ENCODE peak calls at places on chromosome 21, in seven cellular contexts. K is K562, C is tibial nerve, Z is A549, U is left ventricle myocardium inferior, L is body of pancreas, B is neuronal stem cell. D is an unnamed sample.

GRCh38 chr21:19461481-19462205 is 1058.1 kb upstream of the TMPRSS15 start:
- DNase-seq in K (no peak), C (no peak), Z (no peak), U (no peak), L (no peak), B (no peak), D (no peak)

GRCh38 chr21:15051652-15052554 is 12.9 kb downstream of the NRIP1 start:
- DNase-seq in K (no peak), C (no peak), Z (no peak), U (no peak), L (no peak), B (no peak), D (no peak)

GRCh38 chr21:15743593-15743992 is 13.8 kb downstream of the USP25 start:
- DNase-seq in K (no peak), C (no peak), Z (no peak), U (no peak), L (no peak), B (no peak), D (no peak)

GRCh38 chr21:21324297-21324696 is 326.1 kb downstream of the NCAM2 start:
- DNase-seq in K (no peak), C (no peak), Z (no peak), U (no peak), L (no peak), B (no peak), D (no peak)

GRCh38 chr21:26127918-26128317 is 42.7 kb downstream of the APP start:
- DNase-seq in K (no peak), C (no peak), Z (no peak), U (no peak), L (no peak), B (no peak), D (no peak)

GRCh38 chr21:26137379-26138060 is 33.0 kb downstream of the APP start:
- DNase-seq in K (no peak), C (no peak), Z (no peak), U (no peak), L (no peak), B (no peak), D (no peak)

GRCh38 chr21:14270631-14271030 is 54.7 kb downstream of the RBM11 start:
- DNase-seq in K (no peak), C (no peak), Z (no peak), U (no peak), L (no peak), B (no peak), D (no peak)

GRCh38 chr21:19640964-19641363 is 1237.4 kb upstream of the TMPRSS15 start:
- DNase-seq in K (no peak), C (no peak), Z (no peak), U (no peak), L (peak), B (no peak), D (no peak)

GRCh38 chr21:15686506-15686905 is 43.3 kb upstream of the USP25 start:
- DNase-seq in K (no peak), C (no peak), Z (no peak), U (no peak), L (no peak), B (no peak), D (no peak)

GRCh38 chr21:26199471-26199870 is 28.9 kb upstream of the APP start:
- DNase-seq in K (no peak), C (no peak), Z (no peak), U (no peak), L (no peak), B (no peak), D (no peak)

GRCh38 chr21:38761531-38761930 is 44.2 kb upstream of the ETS2 start:
- DNase-seq in K (no peak), C (no peak), Z (no peak), U (no peak), L (no peak), B (no peak), D (no peak)

GRCh38 chr21:14736162-14736561 is 190.0 kb upstream of the SAMSN1 start:
- DNase-seq in K (no peak), C (no peak), Z (no peak), U (no peak), L (no peak), B (no peak), D (no peak)

GRCh38 chr21:39451332-39452206 is at the start of gene SH3BGR:
- DNase-seq in K (peak), C (peak), Z (no peak), U (peak), L (peak), B (no peak), D (peak)

GRCh38 chr21:26067836-26068401 is 102.7 kb downstream of the APP start:
- DNase-seq in K (no peak), C (no peak), Z (no peak), U (no peak), L (no peak), B (no peak), D (no peak)

GRCh38 chr21:23463365-23463764 is 2143.9 kb downstream of the MRPL39 start:
- DNase-seq in K (no peak), C (no peak), Z (no peak), U (no peak), L (no peak), B (no peak), D (no peak)

GRCh38 chr21:44314128-44314527 is 14.3 kb downstream of the PFKL start:
- DNase-seq in K (no peak), C (no peak), Z (no peak), U (no peak), L (no peak), B (no peak), D (no peak)

GRCh38 chr21:15221799-15222386 is 157.1 kb upstream of the NRIP1 start:
- DNase-seq in K (no peak), C (no peak), Z (peak), U (peak), L (no peak), B (peak), D (no peak)

GRCh38 chr21:14271053-14271452 is 55.1 kb downstream of the RBM11 start:
- DNase-seq in K (peak), C (no peak), Z (no peak), U (no peak), L (no peak), B (no peak), D (no peak)

GRCh38 chr21:14522689-14523088 is 23.4 kb downstream of the SAMSN1 start:
- DNase-seq in K (no peak), C (no peak), Z (no peak), U (no peak), L (no peak), B (no peak), D (no peak)

GRCh38 chr21:27422435-27422834 is 455.5 kb upstream of the ADAMTS5 start:
- DNase-seq in K (no peak), C (no peak), Z (no peak), U (no peak), L (no peak), B (no peak), D (no peak)

GRCh38 chr21:43824883-43825609 is 35.7 kb downstream of the RRP1 start:
- DNase-seq in K (no peak), C (no peak), Z (no peak), U (no peak), L (no peak), B (no peak), D (no peak)

GRCh38 chr21:36202721-36203602 is 46.3 kb downstream of the DOP1B start:
- DNase-seq in K (no peak), C (no peak), Z (no peak), U (no peak), L (no peak), B (no peak), D (no peak)

GRCh38 chr21:18041012-18041411 is 203.6 kb upstream of the CHODL start:
- DNase-seq in K (no peak), C (no peak), Z (no peak), U (no peak), L (no peak), B (no peak), D (no peak)

GRCh38 chr21:44603109-44603875 is 2.9 kb downstream of the KRTAP10-7 start:
- DNase-seq in K (no peak), C (no peak), Z (no peak), U (no peak), L (no peak), B (no peak), D (no peak)

GRCh38 chr21:16468191-16468590 is 738.4 kb downstream of the USP25 start:
- DNase-seq in K (no peak), C (no peak), Z (no peak), U (no peak), L (no peak), B (no peak), D (no peak)

GRCh38 chr21:46183910-46184624 is at the start of gene SPATC1L:
- DNase-seq in K (peak), C (peak), Z (no peak), U (peak), L (peak), B (peak), D (no peak)
- H3K27ac ChIP-seq in K (peak), C (peak), Z (no peak), U (peak), L (peak), B (peak), D (peak)

GRCh38 chr21:35020902-35021301 is 28.2 kb downstream of the RUNX1 start:
- DNase-seq in K (no peak), C (no peak), Z (no peak), U (no peak), L (no peak), B (no peak), D (no peak)
- H3K27ac ChIP-seq in K (no peak), C (no peak), Z (no peak), U (no peak), L (no peak), B (no peak), D (no peak)

GRCh38 chr21:31900121-31900895 is 27.5 kb downstream of the HUNK start:
- DNase-seq in K (no peak), C (no peak), Z (no peak), U (no peak), L (peak), B (no peak), D (no peak)
- H3K27ac ChIP-seq in K (no peak), C (peak), Z (no peak), U (no peak), L (peak), B (no peak), D (no peak)

GRCh38 chr21:41926807-41927171 is 27.0 kb downstream of the C2CD2 start:
- DNase-seq in K (no peak), C (no peak), Z (no peak), U (no peak), L (no peak), B (no peak), D (no peak)

GRCh38 chr21:41928621-41929220 is 25.1 kb downstream of the C2CD2 start:
- DNase-seq in K (no peak), C (no peak), Z (no peak), U (no peak), L (no peak), B (no peak), D (no peak)

GRCh38 chr21:41926068-41926806 is 27.6 kb downstream of the C2CD2 start:
- DNase-seq in K (no peak), C (no peak), Z (no peak), U (no peak), L (peak), B (no peak), D (no peak)

GRCh38 chr21:41929248-41929647 is 24.6 kb downstream of the C2CD2 start:
- DNase-seq in K (no peak), C (no peak), Z (no peak), U (no peak), L (no peak), B (no peak), D (no peak)

DNA sequence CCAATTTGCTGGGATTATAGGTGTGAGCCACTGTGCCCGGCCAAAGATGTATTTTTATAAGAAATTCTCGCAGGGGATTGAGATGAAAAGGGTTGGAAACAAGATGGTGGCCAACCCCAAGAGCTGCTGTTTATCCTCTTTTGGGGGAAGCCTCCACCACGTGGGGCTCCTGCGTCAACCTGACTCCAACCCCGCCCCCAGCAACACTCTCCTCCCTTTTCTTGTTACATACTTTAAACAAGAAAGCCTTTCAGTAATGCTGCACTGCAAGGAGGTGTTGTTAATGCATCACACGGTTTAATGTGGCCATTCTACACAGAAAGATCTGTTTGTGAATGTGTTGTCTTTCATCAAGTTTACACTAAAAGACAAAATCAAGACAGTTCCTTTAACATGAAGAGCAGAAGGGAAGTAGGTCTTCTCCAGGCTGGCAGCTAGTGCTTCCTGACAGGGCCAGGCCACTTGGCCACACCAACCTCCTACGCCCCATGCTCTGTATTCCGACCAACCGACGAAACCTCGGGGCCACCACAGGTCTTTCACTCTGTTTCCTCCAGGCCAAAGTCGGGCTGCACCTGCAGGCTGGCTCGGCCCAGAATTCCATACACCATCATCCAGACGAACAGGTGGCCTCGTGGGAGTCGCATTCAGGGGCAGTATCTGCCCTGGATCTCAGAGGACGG is 25.9 kb downstream of the C2CD2 start:
- DNase-seq in K (no peak), C (no peak), Z (no peak), U (no peak), L (no peak), B (no peak), D (no peak)
- H3K27ac ChIP-seq in K (no peak), C (peak), Z (no peak), U (peak), L (no peak), B (no peak), D (peak)

GRCh38 chr21:45767071-45768006 is 123.8 kb downstream of the PCBP3 start:
- DNase-seq in K (no peak), C (no peak), Z (no peak), U (no peak), L (no peak), B (no peak), D (no peak)
- H3K27ac ChIP-seq in K (no peak), C (no peak), Z (no peak), U (no peak), L (no peak), B (no peak), D (no peak)

DNA sequence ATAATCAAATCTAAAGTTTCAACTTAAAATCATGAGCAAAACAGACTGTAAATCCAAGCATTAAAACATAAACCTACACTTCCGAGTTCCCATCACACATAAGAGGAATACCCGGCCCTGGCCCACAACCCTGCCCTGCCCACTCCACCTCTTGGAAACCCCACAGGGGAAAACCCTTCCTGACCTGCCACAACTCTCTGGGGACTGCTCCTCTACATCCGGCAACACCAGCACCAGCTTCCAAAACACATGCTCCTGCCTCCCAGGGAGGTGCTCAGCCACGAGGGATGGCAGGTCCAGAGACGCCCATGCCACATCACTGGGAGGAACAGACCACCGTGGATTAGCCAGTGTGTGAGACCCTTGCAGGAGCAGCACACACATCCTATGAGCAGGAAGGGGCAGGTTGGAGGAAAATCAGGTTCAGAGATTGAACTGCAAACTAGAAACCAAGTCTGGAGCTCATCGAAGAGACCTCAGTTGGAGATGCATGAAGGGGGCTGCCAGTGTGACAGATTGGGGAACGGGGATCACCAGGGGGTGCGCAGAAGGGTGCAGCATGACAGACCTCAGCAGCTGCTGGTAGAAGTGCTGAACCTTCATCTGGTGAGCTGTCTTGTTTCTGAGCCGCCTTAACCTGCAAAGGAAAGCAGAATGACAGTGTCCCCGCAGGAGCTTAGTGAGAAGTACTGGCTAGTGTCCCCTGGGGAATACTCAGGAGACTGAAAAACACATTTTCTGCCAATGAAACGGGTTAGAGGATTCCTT is 25.8 kb upstream of the LSS start:
- DNase-seq in K (no peak), C (no peak), Z (no peak), U (no peak), L (no peak), B (no peak), D (no peak)
- H3K27ac ChIP-seq in K (peak), C (no peak), Z (no peak), U (peak), L (no peak), B (no peak), D (no peak)

GRCh38 chr21:22399717-22400520 is 1401.7 kb downstream of the NCAM2 start:
- DNase-seq in K (no peak), C (no peak), Z (no peak), U (no peak), L (no peak), B (no peak), D (no peak)
- H3K27ac ChIP-seq in K (no peak), C (no peak), Z (no peak), U (no peak), L (no peak), B (no peak), D (no peak)

D was measured in substantia nigra.